ENCODE peak calls at places on chromosomes 5 and 9, in eight cellular contexts. B is CD8-positive, alpha-beta T cell; D is transverse colon; E is CD4-positive, CD25-positive, alpha-beta regulatory T cell; K is A549; G is CD8-positive, alpha-beta memory T cell; L is effector memory CD4-positive, alpha-beta T cell; F is Peyer's patch. Z is an unnamed sample. For H3K4me1, the result is how much of the 10 kb centered on the place peaks cover.

GRCh38 chr9:29118555-29118954 is 1545.3 kb upstream of the C9orf72 start:
- DNase-seq in L (no peak), G (no peak), E (no peak), B (no peak), F (no peak), K (no peak), D (no peak), Z (no peak)

GRCh38 chr5:137954131-137954879 is 65.0 kb downstream of the PKD2L2 start:
- DNase-seq in K (peak), B (no peak), G (no peak), F (no peak), L (no peak), E (no peak), D (peak), Z (no peak)

GRCh38 chr5:53478411-53479044 is 1.9 kb upstream of the FST start:
- DNase-seq in F (no peak), K (peak), L (no peak), G (no peak), B (no peak), E (no peak), D (peak), Z (peak)

GRCh38 chr9:26131891-26132290 is 453.6 kb upstream of the TUSC1 start:
- DNase-seq in E (no peak), F (no peak), G (no peak), B (no peak), L (no peak), K (no peak), D (no peak), Z (no peak)

GRCh38 chr9:69174645-69175487 is 789 bp downstream of the TJP2 start:
- DNase-seq in F (peak), K (no peak), D (peak), E (no peak), L (peak), B (no peak), G (no peak), Z (peak)

GRCh38 chr9:75111019-75111622 is 22.8 kb downstream of the OSTF1 start:
- DNase-seq in G (no peak), D (peak), F (peak), L (no peak), B (no peak), E (no peak), K (no peak), Z (peak)

GRCh38 chr9:14339746-14340145 is 25.8 kb upstream of the NFIB start:
- DNase-seq in B (no peak), K (no peak), E (no peak), D (no peak), F (no peak), L (no peak), G (no peak), Z (no peak)

GRCh38 chr5:32500206-32500605 is 55.7 kb upstream of the ZFR start:
- DNase-seq in E (no peak), K (no peak), G (no peak), D (no peak), L (no peak), B (no peak), F (no peak), Z (no peak)

GRCh38 chr9:24897826-24898225 is 352.1 kb upstream of the IZUMO3 start:
- DNase-seq in D (no peak), L (no peak), G (no peak), F (no peak), K (no peak), E (no peak), B (no peak), Z (no peak)

GRCh38 chr5:36403601-36404311 is 102.1 kb upstream of the RANBP3L start:
- DNase-seq in K (no peak), F (no peak), B (no peak), G (no peak), L (no peak), D (no peak), E (no peak), Z (no peak)

GRCh38 chr9:115673599-115673998 is 480.0 kb upstream of the PAPPA start:
- DNase-seq in K (peak), D (no peak), F (no peak), G (no peak), B (no peak), L (no peak), E (no peak), Z (no peak)

GRCh38 chr9:5617749-5618148 is 11.2 kb upstream of the RIC1 start:
- DNase-seq in G (no peak), L (no peak), K (no peak), D (no peak), E (no peak), F (no peak), B (no peak), Z (no peak)

DNA sequence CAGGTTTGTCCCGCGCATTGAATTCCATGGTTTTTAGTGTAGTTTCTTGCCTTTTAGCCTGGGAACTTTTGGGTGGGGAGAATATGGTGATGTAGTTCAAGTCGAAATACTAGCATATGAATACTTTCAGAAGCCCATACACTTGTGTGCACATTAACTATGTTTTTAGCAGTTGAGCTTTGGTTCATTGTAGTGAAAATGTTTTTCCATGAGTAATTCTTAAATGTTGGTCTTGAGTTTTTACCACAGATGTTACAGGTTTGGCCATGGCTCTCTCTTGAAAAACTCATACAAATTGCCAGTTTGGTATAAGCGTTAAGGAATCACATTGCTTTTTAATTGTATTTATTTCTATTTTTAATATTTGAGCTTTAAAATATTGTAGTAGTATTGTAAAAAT is 45.6 kb downstream of the TRIO start:
- DNase-seq in L (no peak), F (no peak), B (no peak), K (no peak), E (no peak), G (no peak), D (no peak), Z (no peak)
- H3K4me1 ChIP-seq in L (under half), F (under half), B (under half), K (half or more), E (under half), G (under half), D (half or more), Z (half or more)

GRCh38 chr9:136456257-136456656 is 16.6 kb upstream of the INPP5E start:
- DNase-seq in F (no peak), D (no peak), B (no peak), E (no peak), K (no peak), G (no peak), L (no peak), Z (no peak)

GRCh38 chr9:136455043-136456002 is 15.7 kb upstream of the INPP5E start:
- DNase-seq in K (no peak), G (no peak), F (no peak), D (no peak), L (no peak), B (no peak), E (no peak), Z (no peak)

GRCh38 chr9:136451221-136451877 is 11.7 kb upstream of the INPP5E start:
- DNase-seq in K (no peak), L (no peak), E (no peak), B (no peak), D (no peak), G (no peak), F (no peak), Z (no peak)

GRCh38 chr9:136453326-136453725 is 13.7 kb upstream of the INPP5E start:
- DNase-seq in D (no peak), B (no peak), L (no peak), G (no peak), K (no peak), E (no peak), F (no peak), Z (no peak)

DNA sequence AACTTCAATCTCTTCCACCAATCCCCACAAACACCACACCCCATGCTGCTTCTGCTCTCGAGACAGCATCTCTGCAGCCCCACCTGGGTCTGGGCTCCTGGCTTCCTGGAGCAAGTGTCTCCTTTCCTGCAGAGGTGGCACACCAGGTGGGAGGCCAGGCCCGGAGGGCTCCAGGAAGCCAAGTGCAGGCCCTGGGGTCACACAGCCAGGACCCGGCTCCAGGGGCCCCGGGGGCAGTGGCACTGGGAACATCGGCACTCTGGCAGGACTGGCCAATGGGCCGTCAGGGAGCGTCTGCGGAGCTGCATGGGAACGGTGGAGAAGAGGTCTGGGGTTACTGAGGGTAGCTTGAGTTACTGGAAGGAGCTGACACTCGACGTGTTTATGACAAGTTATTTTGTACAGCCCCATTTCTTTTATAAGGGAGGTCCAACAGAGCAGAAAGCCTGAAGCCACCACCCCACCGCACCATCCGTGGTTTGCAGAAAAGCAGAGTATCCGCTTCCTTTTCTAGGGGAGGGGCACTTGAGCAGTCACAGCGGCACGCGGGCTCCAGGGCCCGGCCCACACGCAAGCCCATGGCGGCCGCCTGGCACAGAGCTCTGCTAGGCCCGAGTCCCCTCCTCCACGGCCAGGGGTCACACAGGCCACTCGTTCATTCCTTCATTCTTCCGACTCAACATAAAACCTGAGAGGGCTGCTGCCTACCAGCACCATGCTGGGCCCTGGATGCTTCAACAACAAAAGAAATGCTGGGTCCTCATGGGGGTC is 14.6 kb upstream of the INPP5E start:
- DNase-seq in G (no peak), B (no peak), E (no peak), D (no peak), F (no peak), K (no peak), L (no peak), Z (no peak)
- H3K4me3 ChIP-seq in G (no peak), B (no peak), E (no peak), D (no peak), F (no peak), K (no peak), L (no peak), Z (no peak)

GRCh38 chr5:178386532-178386931 is 153.9 kb upstream of the PHYKPL start:
- DNase-seq in D (no peak), K (no peak), B (no peak), L (no peak), G (no peak), F (no peak), E (no peak), Z (no peak)

GRCh38 chr5:178387061-178387855 is 154.7 kb upstream of the PHYKPL start:
- DNase-seq in E (no peak), G (no peak), D (no peak), F (peak), B (no peak), K (no peak), L (no peak), Z (no peak)

GRCh38 chr5:178389031-178389729 is 156.6 kb upstream of the PHYKPL start:
- DNase-seq in K (no peak), E (no peak), B (no peak), D (no peak), G (no peak), L (no peak), F (peak), Z (no peak)

GRCh38 chr5:178388381-178389030 is 155.9 kb upstream of the PHYKPL start:
- DNase-seq in K (no peak), E (no peak), B (no peak), G (no peak), D (peak), F (peak), L (no peak), Z (no peak)

DNA sequence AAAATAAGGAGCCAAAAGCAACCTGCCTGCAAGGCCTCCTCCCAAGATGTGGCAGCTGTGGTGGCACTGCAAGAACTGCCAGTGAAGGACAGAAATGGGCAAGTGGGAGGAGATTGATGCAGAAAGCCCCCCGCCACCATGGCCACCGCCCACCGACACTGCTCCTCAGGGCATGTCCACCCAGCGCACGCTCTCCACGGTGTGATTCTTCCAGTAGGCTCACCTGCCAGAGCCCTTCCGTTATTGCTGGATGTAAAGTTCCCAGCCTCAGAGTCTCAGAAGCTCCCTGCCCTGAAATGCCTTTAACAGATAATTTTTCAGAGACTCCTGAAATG is 155.2 kb upstream of the PHYKPL start:
- DNase-seq in F (peak), G (no peak), B (no peak), E (no peak), D (no peak), K (no peak), L (no peak), Z (no peak)
- H3K4me1 ChIP-seq in F (under half), G (under half), B (under half), E (under half), D (under half), K (under half), L (under half), Z (under half)

GRCh38 chr5:40605295-40605958 is 74.3 kb upstream of the PTGER4 start:
- DNase-seq in L (no peak), F (no peak), B (no peak), K (no peak), D (no peak), G (no peak), E (no peak), Z (no peak)
- H3K4me3 ChIP-seq in L (no peak), F (no peak), B (no peak), K (no peak), D (no peak), G (peak), E (peak), Z (no peak)